ENCODE peak calls at places on chromosome 15, in six cellular contexts. One of them, this sample, is unnamed.

GRCh38 chr15:65337436-65338070 is 33.1 kb downstream of the RNU5B-1 start:
- DNase-seq in mesenteric fat pad: no peak
- DNase-seq in stimulated activated CD8-positive, alpha-beta memory T cell treated with anti-CD3 and anti-CD28 coated beads, Interleukin-4, amount 100 ng/mL, for 1 hour: no peak
- DNase-seq in left cardiac atrium: no peak
- DNase-seq in cardiac septum: no peak
- DNase-seq in NCI-H1048: no peak
- DNase-seq in this sample: no peak

GRCh38 chr15:52787123-52787503 is 3.0 kb downstream of the ONECUT1 start:
- DNase-seq in NCI-H1048: no peak
- DNase-seq in stimulated activated CD8-positive, alpha-beta memory T cell treated with anti-CD3 and anti-CD28 coated beads, Interleukin-4, amount 100 ng/mL, for 1 hour: no peak
- DNase-seq in left cardiac atrium: no peak
- DNase-seq in cardiac septum: no peak
- DNase-seq in mesenteric fat pad: no peak
- DNase-seq in this sample: no peak

GRCh38 chr15:45918839-45919238 is 284.0 kb downstream of the SQOR start:
- DNase-seq in stimulated activated CD8-positive, alpha-beta memory T cell treated with anti-CD3 and anti-CD28 coated beads, Interleukin-4, amount 100 ng/mL, for 1 hour: no peak
- DNase-seq in left cardiac atrium: no peak
- DNase-seq in mesenteric fat pad: no peak
- DNase-seq in cardiac septum: no peak
- DNase-seq in NCI-H1048: no peak
- DNase-seq in this sample: no peak

GRCh38 chr15:81113861-81114261 is 20.2 kb upstream of the CFAP161 start:
- DNase-seq in mesenteric fat pad: no peak
- DNase-seq in left cardiac atrium: no peak
- DNase-seq in stimulated activated CD8-positive, alpha-beta memory T cell treated with anti-CD3 and anti-CD28 coated beads, Interleukin-4, amount 100 ng/mL, for 1 hour: no peak
- DNase-seq in NCI-H1048: no peak
- DNase-seq in cardiac septum: no peak
- DNase-seq in this sample: no peak

GRCh38 chr15:65245096-65245849 is 34.0 kb upstream of the CILP start:
- DNase-seq in cardiac septum: peak
- DNase-seq in left cardiac atrium: peak
- DNase-seq in stimulated activated CD8-positive, alpha-beta memory T cell treated with anti-CD3 and anti-CD28 coated beads, Interleukin-4, amount 100 ng/mL, for 1 hour: no peak
- DNase-seq in NCI-H1048: no peak
- DNase-seq in mesenteric fat pad: no peak
- DNase-seq in this sample: no peak

GRCh38 chr15:61088675-61089074 is 140.4 kb downstream of the RORA start:
- DNase-seq in left cardiac atrium: no peak
- DNase-seq in stimulated activated CD8-positive, alpha-beta memory T cell treated with anti-CD3 and anti-CD28 coated beads, Interleukin-4, amount 100 ng/mL, for 1 hour: no peak
- DNase-seq in NCI-H1048: no peak
- DNase-seq in cardiac septum: no peak
- DNase-seq in mesenteric fat pad: no peak
- DNase-seq in this sample: no peak

GRCh38 chr15:81239190-81239589 is 42.5 kb downstream of the IL16 start:
- DNase-seq in mesenteric fat pad: no peak
- DNase-seq in NCI-H1048: no peak
- DNase-seq in stimulated activated CD8-positive, alpha-beta memory T cell treated with anti-CD3 and anti-CD28 coated beads, Interleukin-4, amount 100 ng/mL, for 1 hour: no peak
- DNase-seq in left cardiac atrium: no peak
- DNase-seq in cardiac septum: no peak
- DNase-seq in this sample: no peak

GRCh38 chr15:90883526-90883931 is 775 bp upstream of the FES start:
- DNase-seq in NCI-H1048: no peak
- DNase-seq in mesenteric fat pad: no peak
- DNase-seq in left cardiac atrium: no peak
- DNase-seq in cardiac septum: no peak
- DNase-seq in stimulated activated CD8-positive, alpha-beta memory T cell treated with anti-CD3 and anti-CD28 coated beads, Interleukin-4, amount 100 ng/mL, for 1 hour: no peak
- DNase-seq in this sample: no peak

GRCh38 chr15:76313731-76314130 is 2.5 kb upstream of the ETFA start:
- DNase-seq in cardiac septum: no peak
- DNase-seq in stimulated activated CD8-positive, alpha-beta memory T cell treated with anti-CD3 and anti-CD28 coated beads, Interleukin-4, amount 100 ng/mL, for 1 hour: no peak
- DNase-seq in NCI-H1048: no peak
- DNase-seq in mesenteric fat pad: no peak
- DNase-seq in left cardiac atrium: no peak
- DNase-seq in this sample: no peak

GRCh38 chr15:63544253-63545026 is 40.0 kb downstream of the USP3 start:
- DNase-seq in NCI-H1048: no peak
- DNase-seq in left cardiac atrium: no peak
- DNase-seq in stimulated activated CD8-positive, alpha-beta memory T cell treated with anti-CD3 and anti-CD28 coated beads, Interleukin-4, amount 100 ng/mL, for 1 hour: no peak
- DNase-seq in cardiac septum: no peak
- DNase-seq in mesenteric fat pad: no peak
- DNase-seq in this sample: no peak

GRCh38 chr15:48400086-48400485 is 68.9 kb downstream of the DUT start:
- DNase-seq in cardiac septum: no peak
- DNase-seq in stimulated activated CD8-positive, alpha-beta memory T cell treated with anti-CD3 and anti-CD28 coated beads, Interleukin-4, amount 100 ng/mL, for 1 hour: no peak
- DNase-seq in NCI-H1048: no peak
- DNase-seq in left cardiac atrium: no peak
- DNase-seq in mesenteric fat pad: no peak
- DNase-seq in this sample: no peak

This sample was measured in coronary artery.